ENCODE peak calls at places on chromosomes 3 and 15, in eight cellular contexts. O is adrenal gland, P is cardiac muscle cell, L is AG10803, K is cardiac fibroblast, E is endodermal cell, S is GM06990, N is left lung. Z is an unnamed sample.

GRCh38 chr3:61809879-61810278 is 248.5 kb downstream of the PTPRG start:
- DNase-seq in O (peak), K (no peak), S (no peak), N (no peak), P (peak), E (no peak), L (no peak), Z (no peak)

GRCh38 chr3:187946981-187947380 is 201.7 kb upstream of the BCL6 start:
- DNase-seq in S (no peak), L (no peak), E (no peak), N (no peak), K (no peak), O (no peak), P (no peak), Z (no peak)

GRCh38 chr3:128950223-128950938 is 43.5 kb downstream of the CFAP92 start:
- DNase-seq in E (peak), P (peak), S (no peak), L (peak), O (no peak), N (no peak), K (peak), Z (peak)

GRCh38 chr3:195692361-195692700 is 28.4 kb upstream of the MUC20 start:
- DNase-seq in E (no peak), L (no peak), P (no peak), S (no peak), K (no peak), N (no peak), O (no peak), Z (no peak)

GRCh38 chr3:13706886-13707285 is 158.0 kb downstream of the FBLN2 start:
- DNase-seq in K (no peak), P (no peak), O (no peak), E (no peak), S (no peak), L (no peak), N (no peak), Z (no peak)

GRCh38 chr15:70014860-70015490 is 82.7 kb downstream of the TLE3 start:
- DNase-seq in K (no peak), L (no peak), O (no peak), S (peak), E (peak), P (no peak), N (no peak), Z (peak)

GRCh38 chr3:42673082-42673481 is 12.3 kb upstream of the KLHL40 start:
- DNase-seq in E (no peak), N (no peak), S (no peak), L (no peak), O (no peak), K (no peak), P (no peak), Z (no peak)

GRCh38 chr3:130820976-130821375 is 72.9 kb upstream of the ATP2C1 start:
- DNase-seq in E (no peak), L (peak), S (no peak), P (peak), O (peak), N (no peak), K (peak), Z (no peak)

GRCh38 chr3:14423197-14423743 is 20.9 kb downstream of the SLC6A6 start:
- DNase-seq in N (no peak), K (peak), S (no peak), P (no peak), L (no peak), E (no peak), O (no peak), Z (peak)

GRCh38 chr3:139982404-139982803 is 47.4 kb downstream of the CLSTN2 start:
- DNase-seq in E (no peak), P (peak), N (no peak), L (no peak), O (no peak), S (no peak), K (peak), Z (no peak)

GRCh38 chr15:48645558-48646330 is at the start of gene FBN1:
- DNase-seq in S (peak), L (peak), N (peak), O (peak), P (peak), E (peak), K (peak), Z (peak)

GRCh38 chr3:9679476-9680097 is 24.0 kb upstream of the CPNE9 start:
- DNase-seq in N (no peak), L (no peak), P (no peak), S (no peak), O (peak), E (no peak), K (no peak), Z (no peak)

GRCh38 chr3:174955513-174956001 is 96.4 kb downstream of the NAALADL2 start:
- DNase-seq in O (no peak), N (no peak), K (peak), E (no peak), L (peak), S (no peak), P (peak), Z (no peak)

GRCh38 chr3:61922118-61922517 is 360.7 kb downstream of the PTPRG start:
- DNase-seq in L (peak), O (no peak), S (no peak), N (no peak), E (no peak), P (no peak), K (peak), Z (no peak)

GRCh38 chr3:37703633-37704032 is 158.0 kb upstream of the CTDSPL start:
- DNase-seq in O (no peak), P (peak), N (no peak), S (no peak), E (no peak), K (peak), L (peak), Z (no peak)

DNA sequence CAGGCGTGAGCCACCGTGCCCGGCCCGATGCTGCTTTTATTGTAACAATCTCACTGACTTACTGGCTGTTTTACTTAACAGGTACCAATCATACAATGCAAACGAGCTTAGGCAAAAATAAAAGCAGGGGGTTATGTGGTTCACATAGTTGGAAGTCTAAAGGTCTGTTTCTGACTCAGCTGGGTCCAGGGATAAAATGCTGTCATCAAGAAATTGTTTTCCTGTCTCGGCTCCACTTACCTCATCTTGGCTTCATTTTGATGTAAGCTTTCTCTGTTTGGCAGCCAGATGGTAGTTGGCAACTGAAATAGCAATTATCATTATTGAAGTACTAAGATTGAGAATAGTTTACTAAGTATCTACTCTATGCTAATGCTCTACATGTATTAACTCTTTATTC is 36.8 kb upstream of the CNTN3 start:
- DNase-seq in O (no peak), K (peak), P (peak), E (no peak), L (peak), S (no peak), N (no peak), Z (no peak)
- TF ChIP-seq CTCF in O (no peak), K (no peak), P (no peak), E (no peak), L (no peak), S (no peak), N (no peak), Z (no peak)

GRCh38 chr3:40468018-40468417 is 8.9 kb upstream of the ZNF619 start:
- DNase-seq in L (no peak), K (no peak), P (no peak), O (no peak), N (no peak), S (no peak), E (no peak), Z (no peak)
- TF ChIP-seq CTCF in L (no peak), K (no peak), P (no peak), O (no peak), N (no peak), S (no peak), E (no peak), Z (no peak)

GRCh38 chr3:156816794-156817741 is 9.1 kb upstream of the LEKR1 start:
- DNase-seq in L (peak), O (peak), E (peak), P (peak), N (peak), K (peak), S (peak), Z (peak)
- TF ChIP-seq CTCF in L (peak), O (no peak), E (no peak), P (no peak), N (no peak), K (no peak), S (peak), Z (no peak)

GRCh38 chr3:126473292-126474168 is 2.2 kb downstream of the ZXDC start:
- DNase-seq in S (no peak), N (no peak), P (no peak), O (no peak), L (no peak), K (no peak), E (no peak), Z (peak)

GRCh38 chr3:126476166-126476975 is 680 bp upstream of the ZXDC start:
- DNase-seq in O (peak), S (peak), N (peak), P (peak), E (no peak), L (peak), K (peak), Z (peak)

GRCh38 chr3:126474498-126475410 is 937 bp downstream of the ZXDC start:
- DNase-seq in S (peak), K (peak), N (peak), L (peak), P (peak), E (peak), O (peak), Z (peak)

GRCh38 chr3:126476976-126477330 is 1.3 kb upstream of the ZXDC start:
- DNase-seq in N (no peak), S (no peak), K (no peak), L (no peak), P (peak), O (no peak), E (peak), Z (no peak)

GRCh38 chr3:126475411-126476114 is at the start of gene ZXDC:
- DNase-seq in L (peak), K (peak), S (peak), P (peak), N (peak), O (peak), E (peak), Z (peak)
- TF ChIP-seq CTCF in L (peak), K (no peak), S (peak), P (peak), N (peak), O (no peak), E (peak), Z (no peak)